ENCODE peak calls at places on chromosomes 16 and 17, in four cellular contexts. O is neuronal stem cell, Z is H9, M is IMR-90. J is an unnamed sample.

GRCh38 chr17:70523407-70523806 is 354.1 kb downstream of the KCNJ2 start:
- DNase-seq in O (no peak), M (no peak), Z (no peak), J (no peak)

GRCh38 chr17:55549140-55549539 is 37.9 kb upstream of the SMIM36 start:
- DNase-seq in O (no peak), M (no peak), Z (no peak), J (no peak)

GRCh38 chr16:29744541-29745101 is 1.2 kb downstream of the C16orf54 start:
- DNase-seq in Z (no peak), O (no peak), M (no peak), J (no peak)

GRCh38 chr17:72465191-72466024 is 344.6 kb downstream of the SOX9 start:
- DNase-seq in O (no peak), M (peak; percentile 97), Z (peak; percentile 44), J (no peak)

GRCh38 chr17:73432624-73433190 is 120.9 kb upstream of the CDC42EP4 start:
- DNase-seq in Z (peak; percentile 20), O (no peak), M (no peak), J (no peak)

GRCh38 chr17:16820161-16820877 is 130.3 kb downstream of the CCDC144A start:
- DNase-seq in Z (peak; percentile 31), O (no peak), M (no peak), J (no peak)

GRCh38 chr16:67349172-67349571 is 22.6 kb downstream of the LRRC36 start:
- DNase-seq in O (no peak), M (peak; percentile 44), Z (no peak), J (no peak)

GRCh38 chr17:48215583-48216139 is 108.1 kb downstream of the SNX11 start:
- DNase-seq in M (peak; percentile 28), Z (peak; percentile 77), O (peak; percentile 18), J (no peak)

GRCh38 chr17:69870751-69871199 is 204.2 kb upstream of the KCNJ16 start:
- DNase-seq in O (peak; percentile 17), Z (no peak), M (peak; percentile 88), J (peak; percentile 15)

GRCh38 chr16:87060026-87060986 is 256.9 kb downstream of the C16orf95 start:
- DNase-seq in M (peak; percentile 73), O (no peak), Z (no peak), J (no peak)

GRCh38 chr17:64920026-64920418 is 744 bp upstream of the LRRC37A3 start:
- DNase-seq in O (no peak), Z (no peak), M (no peak), J (peak; percentile 62)

DNA sequence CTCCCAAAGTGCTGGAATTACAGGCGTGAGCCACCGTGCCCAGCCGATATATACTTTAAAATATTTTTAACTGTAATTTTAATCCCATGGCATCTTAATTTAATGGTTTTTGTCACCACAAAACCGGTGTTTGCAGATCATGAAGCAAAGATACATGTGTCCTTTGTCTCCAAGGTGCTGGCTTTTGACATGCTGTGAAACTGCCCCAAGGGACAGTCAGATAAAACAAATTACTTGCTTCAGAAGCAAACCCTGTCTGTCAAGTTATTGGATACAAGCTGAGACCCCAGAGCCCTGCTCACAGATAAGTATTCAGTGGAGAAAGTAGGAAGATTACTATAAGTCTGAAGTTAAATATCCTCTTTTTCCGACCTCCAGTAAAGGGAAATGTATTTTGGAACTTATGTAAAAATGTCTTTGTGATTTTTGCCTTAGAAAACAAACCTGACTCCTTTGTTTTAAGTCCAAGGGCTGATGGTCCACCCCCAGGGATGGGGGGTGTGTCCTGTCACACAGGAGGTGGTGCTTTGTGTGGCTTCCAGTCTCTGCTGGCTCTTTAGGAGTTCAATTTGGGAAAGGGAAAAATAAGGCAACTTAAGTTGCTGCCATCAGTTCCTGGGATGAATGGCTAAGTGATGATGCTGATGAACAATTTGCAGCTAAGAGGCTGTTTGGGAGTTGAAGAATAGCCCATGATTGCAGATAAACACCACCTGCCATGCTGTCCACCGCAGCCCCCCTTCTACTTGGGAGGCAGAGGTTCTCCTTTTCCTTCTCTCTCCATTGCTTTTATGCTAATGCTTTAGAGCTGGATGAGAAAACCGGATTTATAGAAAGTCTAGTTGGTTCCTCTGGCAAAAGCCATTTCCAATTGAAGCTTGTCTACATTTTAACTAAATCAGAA is 40.1 kb downstream of the ARL4D start:
- DNase-seq in M (peak; percentile 44), Z (peak; percentile 47), O (no peak), J (no peak)
- H4K91ac ChIP-seq in M (no peak overlapping the region), Z (no peak overlapping the region), O (no peak overlapping the region), J (no peak overlapping the region)

DNA sequence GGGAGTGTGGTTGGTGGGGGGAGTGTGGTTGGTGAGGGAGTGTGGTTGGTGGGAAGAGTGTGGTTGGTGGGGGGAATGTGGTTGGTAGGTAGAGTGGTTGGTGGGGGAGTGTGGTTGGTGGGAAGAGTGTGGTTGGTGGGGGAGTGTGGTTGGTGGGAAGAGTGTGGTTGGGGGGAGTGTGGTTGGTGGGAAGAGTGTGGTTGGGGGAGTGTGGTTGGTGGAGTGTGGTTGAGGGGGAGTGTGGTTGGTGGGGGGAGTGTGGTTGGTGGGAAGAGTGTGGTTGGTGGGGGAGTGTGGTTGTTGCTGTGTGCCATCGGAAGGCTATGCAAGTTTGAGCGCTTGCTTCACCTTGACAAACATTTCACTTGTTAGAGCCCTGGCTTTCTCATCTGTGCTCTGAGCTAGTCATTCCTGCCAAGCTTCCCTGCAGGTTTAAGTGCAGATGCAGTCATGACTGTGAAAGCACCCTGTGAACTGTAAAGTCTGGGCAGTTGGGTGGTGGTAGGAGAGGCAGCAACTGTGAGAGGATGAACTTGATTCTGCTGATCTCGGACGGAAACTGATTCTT is 20.1 kb downstream of the MINK1 start:
- DNase-seq in M (no peak), Z (no peak), O (no peak), J (no peak)
- H4K91ac ChIP-seq in M (no peak overlapping the region), Z (no peak overlapping the region), O (no peak overlapping the region), J (peak overlapping the region; percentile 60)

GRCh38 chr16:84144301-84144858 is 597 bp downstream of the HSDL1 start:
- DNase-seq in O (no peak), Z (no peak), M (peak; percentile 5), J (no peak)

GRCh38 chr16:84141143-84141670 is 3.8 kb downstream of the HSDL1 start:
- DNase-seq in Z (no peak), O (no peak), M (no peak), J (no peak)

GRCh38 chr16:84143784-84144199 is 1.2 kb downstream of the HSDL1 start:
- DNase-seq in M (no peak), Z (no peak), O (no peak), J (no peak)

GRCh38 chr16:84143081-84143480 is 1.9 kb downstream of the HSDL1 start:
- DNase-seq in Z (no peak), O (no peak), M (no peak), J (no peak)

GRCh38 chr16:84144859-84145639 is at the start of the genes DNAAF1 and HSDL1:
- DNase-seq in Z (peak; percentile 89), M (peak; percentile 73), O (peak; percentile 95), J (peak; percentile 67)
- H4K91ac ChIP-seq in Z (no peak within 1 kb of the TSS), M (no peak within 1 kb of the TSS), O (no peak within 1 kb of the TSS), J (no peak within 1 kb of the TSS)

GRCh38 chr17:78316867-78317816 is 42.7 kb downstream of the SOCS3 start:
- DNase-seq in M (peak; percentile 71), Z (peak; percentile 94), O (no peak), J (peak; percentile 70)

GRCh38 chr17:78313735-78314648 is 45.9 kb downstream of the SOCS3 start:
- DNase-seq in Z (peak; percentile 97), M (peak; percentile 59), O (no peak), J (peak; percentile 77)

GRCh38 chr17:78314683-78315354 is 45.1 kb downstream of the SOCS3 start:
- DNase-seq in M (no peak), O (no peak), Z (no peak), J (no peak)

GRCh38 chr17:78316115-78316866 is 43.6 kb downstream of the SOCS3 start:
- DNase-seq in O (no peak), Z (peak; percentile 65), M (no peak), J (no peak)

GRCh38 chr17:78315355-78316114 is 44.3 kb downstream of the SOCS3 start:
- DNase-seq in M (peak; percentile 92), O (no peak), Z (no peak), J (peak; percentile 39)
- H4K91ac ChIP-seq in M (peak overlapping the region; percentile 97), O (peak overlapping the region; percentile 56), Z (no peak overlapping the region), J (peak overlapping the region; percentile 99)

GRCh38 chr17:79555543-79555942 is 55.3 kb downstream of the RBFOX3 start:
- DNase-seq in Z (no peak), M (no peak), O (no peak), J (no peak)
- H4K91ac ChIP-seq in Z (no peak overlapping the region), M (no peak overlapping the region), O (no peak overlapping the region), J (no peak overlapping the region)

J was measured in H1.